ENCODE peak calls at places on chromosome 22, in ten cellular contexts. N, E, W, Y, J, Q, R, I, H and B are unnamed samples. For H3K4me1, the result is how much of the 10 kb centered on the place peaks cover.

GRCh38 chr22:44664149-44664548 is 37.9 kb upstream of the PRR5 start:
- DNase-seq in W (no peak), Q (peak), R (no peak), H (no peak), N (no peak), E (no peak), J (peak), Y (peak), I (peak), B (peak)

GRCh38 chr22:40009231-40009769 is 14.5 kb downstream of the FAM83F start:
- DNase-seq in H (no peak), R (no peak), W (no peak), E (no peak), Q (peak), I (peak), Y (no peak), N (peak), J (no peak), B (no peak)

GRCh38 chr22:37661160-37661924 is 2.8 kb downstream of the PDXP start:
- DNase-seq in W (no peak), J (no peak), E (no peak), Q (no peak), Y (no peak), H (no peak), I (no peak), N (no peak), R (no peak), B (no peak)

GRCh38 chr22:48520888-48521600 is 1306.6 kb downstream of the BRD1 start:
- DNase-seq in R (no peak), N (no peak), H (no peak), I (no peak), Q (no peak), E (no peak), J (no peak), W (no peak), Y (no peak), B (peak)

GRCh38 chr22:39705386-39705785 is 134.8 kb downstream of the CACNA1I start:
- DNase-seq in Q (no peak), R (no peak), J (no peak), E (no peak), W (no peak), H (no peak), I (no peak), Y (no peak), N (no peak), B (no peak)

GRCh38 chr22:37065149-37065548 is 13.6 kb downstream of the KCTD17 start:
- DNase-seq in Q (no peak), R (no peak), E (no peak), N (no peak), J (no peak), Y (no peak), I (no peak), W (no peak), H (no peak), B (no peak)

GRCh38 chr22:36335621-36336020 is 52.1 kb downstream of the MYH9 start:
- DNase-seq in J (no peak), E (no peak), Q (no peak), I (no peak), Y (no peak), R (no peak), N (no peak), H (no peak), W (no peak), B (no peak)

GRCh38 chr22:41672780-41673509 is 15.7 kb downstream of the SNU13 start:
- DNase-seq in Q (no peak), Y (no peak), I (no peak), H (peak), R (no peak), J (no peak), N (no peak), E (no peak), W (no peak), B (no peak)

GRCh38 chr22:45762545-45763235 is 91.1 kb downstream of the ATXN10 start:
- DNase-seq in R (no peak), E (no peak), W (no peak), H (no peak), Q (no peak), J (no peak), I (no peak), Y (no peak), N (no peak), B (no peak)

GRCh38 chr22:32082331-32082730 is 39.3 kb downstream of the SLC5A1 start:
- DNase-seq in J (no peak), H (no peak), Y (no peak), R (no peak), E (no peak), Q (no peak), I (no peak), W (no peak), N (no peak), B (no peak)

GRCh38 chr22:20979243-20979809 is 2.8 kb upstream of the LZTR1 start:
- DNase-seq in J (peak), Q (peak), R (no peak), Y (peak), I (peak), W (peak), N (peak), H (no peak), E (no peak), B (peak)

GRCh38 chr22:36863281-36863680 is 2.5 kb downstream of the NCF4 start:
- DNase-seq in J (no peak), I (no peak), E (no peak), Y (no peak), W (no peak), N (no peak), Q (no peak), H (no peak), R (no peak), B (no peak)

GRCh38 chr22:37898441-37899181 is 7.5 kb upstream of the MICALL1 start:
- DNase-seq in W (peak), R (no peak), I (peak), Q (no peak), E (no peak), Y (no peak), J (no peak), N (peak), H (no peak), B (peak)

GRCh38 chr22:43094551-43094950 is 5.4 kb upstream of the TTLL1 start:
- DNase-seq in Q (no peak), E (no peak), I (no peak), N (no peak), Y (no peak), J (no peak), R (no peak), H (no peak), W (no peak), B (no peak)

GRCh38 chr22:11629661-11630385 is 3898.2 kb upstream of the OR11H1 start:
- DNase-seq in H (no peak), R (peak), E (no peak), Y (no peak), J (peak), W (no peak), Q (no peak), N (no peak), I (no peak), B (no peak)

GRCh38 chr22:36285017-36285416 is 32.1 kb downstream of the APOL1 start:
- DNase-seq in E (no peak), Q (no peak), I (no peak), H (no peak), J (no peak), Y (peak), N (no peak), W (no peak), R (no peak), B (peak)

GRCh38 chr22:38169116-38169515 is 12.5 kb downstream of the PLA2G6 start:
- DNase-seq in J (peak), E (no peak), Q (no peak), N (no peak), Y (no peak), W (no peak), I (no peak), R (no peak), H (no peak), B (no peak)

GRCh38 chr22:31244044-31244942 is 32.2 kb downstream of the LIMK2 start:
- DNase-seq in H (peak), W (no peak), Q (no peak), J (no peak), I (no peak), R (no peak), Y (peak), E (peak), N (no peak), B (no peak)

GRCh38 chr22:44387486-44387885 is 74.7 kb upstream of the SHISAL1 start:
- DNase-seq in N (no peak), E (no peak), Y (no peak), I (no peak), Q (no peak), J (peak), H (no peak), W (no peak), R (no peak), B (no peak)

GRCh38 chr22:26357281-26357680 is 71.8 kb upstream of the ASPHD2 start:
- DNase-seq in N (no peak), R (no peak), Q (no peak), I (no peak), J (no peak), W (no peak), Y (no peak), E (no peak), H (no peak), B (no peak)

GRCh38 chr22:42360348-42360747 is 71.9 kb downstream of the NFAM1 start:
- DNase-seq in E (no peak), Q (no peak), W (no peak), I (peak), H (no peak), N (peak), J (peak), Y (no peak), R (no peak), B (no peak)

GRCh38 chr22:17831527-17832251 is 57.4 kb upstream of the BID start:
- DNase-seq in J (no peak), R (no peak), E (no peak), I (peak), Y (no peak), W (no peak), Q (no peak), N (no peak), H (no peak), B (no peak)

GRCh38 chr22:32684148-32684821 is 117.2 kb upstream of the TIMP3 start:
- DNase-seq in E (no peak), H (no peak), Q (no peak), Y (no peak), N (no peak), R (no peak), I (no peak), J (no peak), W (no peak), B (no peak)

GRCh38 chr22:38316340-38317236 is 645 bp downstream of the CSNK1E start:
- DNase-seq in E (no peak), H (no peak), W (peak), J (peak), R (no peak), Y (peak), Q (peak), I (peak), N (peak), B (peak)

GRCh38 chr22:38832005-38832978 is 11.5 kb downstream of the NPTXR start:
- DNase-seq in Q (no peak), I (no peak), R (no peak), Y (no peak), N (no peak), E (no peak), H (no peak), J (peak), W (no peak), B (peak)

GRCh38 chr22:22429374-22430108 is 79.0 kb downstream of the ZNF280B start:
- DNase-seq in R (no peak), J (no peak), N (no peak), Q (no peak), I (no peak), Y (no peak), E (no peak), W (no peak), H (no peak), B (no peak)

GRCh38 chr22:43811777-43812148 is 342 bp downstream of the EFCAB6 start:
- DNase-seq in W (no peak), N (no peak), J (no peak), H (peak), E (no peak), R (no peak), Y (no peak), Q (no peak), I (no peak), B (no peak)

GRCh38 chr22:25027959-25028840 is 75.7 kb downstream of the KIAA1671 start:
- DNase-seq in E (no peak), J (no peak), H (peak), Y (no peak), Q (peak), W (no peak), R (no peak), I (peak), N (no peak), B (no peak)

GRCh38 chr22:37985050-37985585 is 763 bp upstream of the SOX10 start:
- DNase-seq in Q (no peak), J (no peak), W (no peak), N (no peak), R (no peak), I (no peak), H (no peak), Y (no peak), E (no peak), B (no peak)

GRCh38 chr22:38924197-38924952 is 33.0 kb upstream of the APOBEC3A start:
- DNase-seq in E (peak), J (no peak), R (no peak), W (peak), H (peak), Q (peak), I (peak), N (peak), Y (peak), B (no peak)

GRCh38 chr22:43897751-43898261 is 6.0 kb upstream of the PNPLA5 start:
- DNase-seq in E (no peak), Y (no peak), J (no peak), W (no peak), R (no peak), H (no peak), I (no peak), N (no peak), Q (no peak), B (no peak)

GRCh38 chr22:17774206-17774927 is at the start of gene BID:
- DNase-seq in N (no peak), Q (peak), R (no peak), I (peak), J (peak), W (no peak), E (no peak), Y (no peak), H (no peak), B (peak)

GRCh38 chr22:49664371-49664881 is 163.2 kb downstream of the BRD1 start:
- DNase-seq in N (no peak), Y (no peak), H (no peak), J (no peak), R (peak), Q (peak), W (peak), I (no peak), E (no peak), B (peak)
- H3K4me1 ChIP-seq in N (under half), Y (under half), H (under half), J (under half), R (under half), Q (under half), W (under half), I (under half), E (under half), B (under half)

GRCh38 chr22:23772315-23773246 is at the start of gene MMP11:
- DNase-seq in I (peak), Q (peak), Y (no peak), R (no peak), H (no peak), E (no peak), N (peak), J (peak), W (no peak), B (peak)
- TF ChIP-seq POLR2A in I (no peak), Q (no peak), Y (no peak), R (no peak), H (no peak), E (peak), N (no peak), J (no peak), W (no peak), B (no peak)

DNA sequence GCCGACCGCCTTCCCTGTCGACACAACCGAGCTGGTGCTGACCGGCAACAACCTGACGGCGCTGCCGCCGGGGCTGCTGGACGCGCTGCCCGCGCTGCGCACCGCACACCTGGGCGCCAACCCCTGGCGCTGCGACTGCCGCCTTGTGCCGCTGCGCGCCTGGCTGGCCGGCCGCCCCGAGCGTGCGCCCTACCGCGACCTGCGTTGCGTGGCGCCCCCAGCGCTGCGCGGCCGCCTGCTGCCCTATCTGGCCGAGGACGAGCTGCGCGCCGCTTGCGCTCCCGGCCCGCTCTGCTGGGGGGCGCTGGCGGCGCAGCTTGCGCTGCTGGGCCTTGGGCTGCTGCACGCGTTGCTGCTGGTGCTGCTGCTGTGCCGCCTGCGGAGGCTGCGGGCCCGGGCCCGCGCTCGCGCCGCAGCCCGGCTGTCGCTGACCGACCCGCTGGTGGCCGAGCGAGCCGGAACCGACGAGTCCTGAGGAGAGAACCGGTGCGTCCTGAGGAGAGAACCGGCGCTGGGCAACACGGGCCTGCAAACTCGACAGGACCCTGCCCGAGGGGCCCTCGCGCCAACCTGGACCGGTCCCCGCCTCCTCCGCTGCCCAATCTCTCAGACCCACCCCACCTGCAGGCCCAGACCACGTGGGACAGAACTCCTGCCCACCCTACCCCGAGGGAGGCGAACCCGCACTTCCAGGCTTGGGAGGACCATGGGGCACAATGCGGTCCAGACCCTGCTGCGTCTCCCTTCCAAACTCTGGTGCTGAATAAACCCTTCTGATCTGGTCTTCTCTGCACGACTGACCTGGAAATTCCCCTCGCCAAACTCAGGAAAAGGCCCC is 870 bp downstream of the GP1BB start:
- DNase-seq in R (no peak), W (no peak), Q (no peak), E (no peak), Y (no peak), I (peak), N (no peak), H (no peak), J (no peak), B (peak)
- TF ChIP-seq CTCF in R (no peak), W (no peak), Q (peak), E (no peak), Y (no peak), I (peak), N (no peak), H (no peak), J (no peak), B (peak)

GRCh38 chr22:27617214-27617881 is 184.2 kb downstream of the MN1 start:
- DNase-seq in R (no peak), I (no peak), N (no peak), H (no peak), Y (no peak), J (no peak), Q (no peak), E (no peak), W (no peak), B (no peak)
- H3K4me1 ChIP-seq in R (under half), I (under half), N (under half), H (under half), Y (under half), J (under half), Q (under half), E (under half), W (under half), B (under half)

DNA sequence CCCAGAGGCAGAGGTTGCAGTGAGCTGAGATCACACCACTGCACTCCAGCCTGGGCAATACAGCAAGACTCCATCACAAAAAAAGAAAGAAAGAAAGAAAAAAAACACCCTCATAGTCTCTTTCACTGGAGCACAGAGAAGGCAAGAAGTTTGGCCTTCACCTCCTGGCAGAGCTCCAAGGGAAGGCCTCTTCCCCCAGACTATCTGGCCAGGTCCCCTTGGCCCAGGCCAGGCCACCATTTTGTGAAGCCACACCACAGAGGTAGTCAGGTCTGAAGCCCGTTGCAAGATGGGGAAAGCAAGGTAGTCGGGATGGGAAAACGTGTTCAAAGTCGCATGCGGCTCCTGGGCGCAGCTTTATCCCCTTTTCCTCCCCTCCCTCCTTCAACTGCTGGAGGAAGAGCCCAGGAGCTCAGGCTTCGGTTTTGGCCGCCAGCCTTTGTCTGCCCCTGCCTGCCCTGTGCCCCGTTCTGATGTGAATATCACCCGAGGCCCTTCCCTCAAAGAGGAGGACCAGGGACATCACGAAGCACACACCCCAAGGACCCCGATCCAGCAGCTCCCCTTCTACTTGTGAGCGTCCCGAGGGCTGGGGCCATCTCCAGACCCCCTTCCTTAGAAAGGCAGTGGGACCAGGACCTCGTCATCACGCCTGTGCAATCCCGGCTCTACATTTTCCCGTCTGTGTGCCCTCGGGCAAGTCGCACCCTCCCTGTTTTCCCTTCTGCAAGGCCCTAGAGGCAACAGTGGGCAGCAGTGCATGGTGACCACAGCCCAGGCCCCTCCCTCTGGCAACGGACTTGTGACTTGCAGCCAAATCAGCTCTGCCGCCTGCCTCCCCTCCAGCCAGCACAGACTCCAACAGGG is 17.7 kb downstream of the CABP7 start:
- DNase-seq in H (no peak), I (no peak), J (no peak), Q (no peak), Y (no peak), N (no peak), R (no peak), E (no peak), W (no peak), B (no peak)
- TF ChIP-seq POLR2A in H (no peak), I (no peak), J (no peak), Q (no peak), Y (no peak), N (no peak), R (no peak), E (no peak), W (no peak), B (no peak)

DNA sequence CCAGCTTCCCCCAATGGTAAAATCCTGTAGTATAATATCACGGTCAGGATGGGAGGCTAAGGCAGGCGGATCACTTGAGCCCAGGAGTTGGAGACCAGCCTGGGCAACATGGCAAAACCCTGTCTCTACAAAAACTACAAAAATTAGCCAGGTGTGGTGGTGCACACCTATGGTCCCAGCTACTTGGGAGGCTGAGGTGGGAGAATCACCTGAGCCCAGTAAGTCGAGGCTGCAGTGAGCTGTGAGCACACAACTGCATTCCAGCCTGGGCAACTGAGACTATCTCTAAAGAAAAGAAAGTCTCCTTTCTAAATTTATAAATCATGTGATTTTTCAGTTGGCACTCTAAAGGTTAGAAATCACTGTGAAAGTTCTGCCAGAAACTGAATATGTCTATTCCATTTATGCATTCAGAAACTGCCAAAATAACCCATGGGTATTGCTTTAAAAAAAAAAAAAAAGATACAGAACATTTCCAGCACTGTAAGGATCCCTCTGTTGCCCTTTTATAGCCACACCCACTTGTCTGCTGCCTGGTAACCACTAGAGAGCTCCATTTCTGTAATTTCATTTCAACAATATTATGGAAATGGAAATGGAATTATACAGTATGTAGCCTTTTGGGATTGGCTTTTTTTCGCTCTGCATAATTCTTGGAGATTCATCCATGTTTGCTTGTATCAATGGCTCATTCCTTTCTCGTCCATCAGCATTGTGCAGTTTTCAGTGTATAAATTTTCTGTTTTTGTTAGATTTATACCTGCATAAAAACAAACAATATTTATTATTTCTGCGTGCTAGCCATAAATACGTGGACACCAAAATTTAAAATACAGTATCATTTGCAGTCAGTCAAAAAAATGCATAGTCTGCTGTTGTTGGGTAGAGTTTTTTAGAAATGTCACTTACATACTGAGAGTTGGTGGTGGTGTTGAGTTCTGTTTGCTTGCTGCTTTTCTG is 9.4 kb downstream of the CDC45 start:
- DNase-seq in E (no peak), H (no peak), J (no peak), N (no peak), Q (no peak), I (peak), R (no peak), Y (no peak), W (no peak), B (no peak)
- TF ChIP-seq CTCF in E (no peak), H (no peak), J (peak), N (no peak), Q (no peak), I (no peak), R (no peak), Y (no peak), W (no peak), B (no peak)